ENCODE peak calls at places on chromosomes 5 and 9, in ten cellular contexts. V, X, Q, S, D, Y, K, N, G and W are unnamed samples.

GRCh38 chr9:89360465-89360864 is 42.2 kb downstream of the SECISBP2 start:
- DNase-seq in X (no peak), N (no peak), Q (no peak), D (no peak), Y (no peak), V (no peak), K (no peak), G (no peak), S (no peak), W (no peak)

GRCh38 chr5:134547999-134548626 is 22.6 kb downstream of the JADE2 start:
- DNase-seq in V (no peak), X (no peak), D (no peak), G (no peak), Q (no peak), K (no peak), Y (no peak), S (no peak), N (no peak), W (no peak)

GRCh38 chr5:171249460-171249859 is 59.6 kb upstream of the TLX3 start:
- DNase-seq in V (no peak), K (no peak), Q (no peak), Y (no peak), S (no peak), X (no peak), G (no peak), D (no peak), N (no peak), W (no peak)

GRCh38 chr5:146647656-146648199 is 131.7 kb upstream of the GPR151 start:
- DNase-seq in K (no peak), G (no peak), N (no peak), Q (no peak), S (no peak), Y (no peak), D (no peak), V (no peak), X (peak; percentile 25), W (no peak)

GRCh38 chr9:129328357-129329103 is 150.5 kb upstream of the IER5L start:
- DNase-seq in K (no peak), V (no peak), S (no peak), D (no peak), N (no peak), G (no peak), Y (no peak), Q (peak; percentile 9), X (no peak), W (no peak)

GRCh38 chr5:94174748-94175411 is 433.5 kb upstream of the POU5F2 start:
- DNase-seq in V (no peak), D (no peak), Y (no peak), S (no peak), K (no peak), Q (no peak), N (no peak), G (no peak), X (no peak), W (no peak)

GRCh38 chr9:91360551-91361293 is 996 bp downstream of the AUH start:
- DNase-seq in N (no peak), Q (no peak), Y (no peak), K (peak; percentile 6), V (no peak), S (no peak), D (no peak), X (no peak), G (no peak), W (peak; percentile 40)

GRCh38 chr9:94507531-94508258 is 47.2 kb upstream of the PCAT7 start:
- DNase-seq in V (no peak), Y (no peak), Q (no peak), N (no peak), K (no peak), S (no peak), D (no peak), X (no peak), G (no peak), W (no peak)

GRCh38 chr5:180135128-180135955 is 63.8 kb upstream of the RNF130 start:
- DNase-seq in N (peak; percentile 37), Q (no peak), Y (no peak), G (no peak), X (peak; percentile 27), V (no peak), S (peak; percentile 78), K (no peak), D (no peak), W (no peak)

GRCh38 chr9:107989099-107989498 is 499.5 kb upstream of the KLF4 start:
- DNase-seq in G (no peak), K (no peak), S (no peak), N (no peak), D (no peak), Y (no peak), X (no peak), V (no peak), Q (no peak), W (no peak)

GRCh38 chr5:150585781-150586461 is 54.5 kb upstream of the SYNPO start:
- DNase-seq in Y (peak; percentile 80), S (no peak), N (no peak), G (no peak), V (no peak), Q (no peak), X (no peak), D (peak; percentile 88), K (no peak), W (no peak)

GRCh38 chr9:624935-625505 is 216.5 kb upstream of the DMRT1 start:
- DNase-seq in Y (no peak), Q (no peak), N (no peak), S (no peak), V (no peak), X (no peak), K (no peak), G (no peak), D (no peak), W (no peak)

GRCh38 chr5:53246042-53246836 is 136.7 kb upstream of the MOCS2 start:
- DNase-seq in Q (no peak), X (no peak), S (no peak), Y (no peak), K (peak; percentile 40), N (no peak), G (no peak), D (no peak), V (no peak), W (no peak)

GRCh38 chr5:102130386-102130785 is 165.7 kb downstream of the SLCO4C1 start:
- DNase-seq in X (no peak), D (no peak), V (no peak), N (no peak), Y (no peak), Q (no peak), K (no peak), S (no peak), G (no peak), W (no peak)

GRCh38 chr5:102341918-102342317 is 45.8 kb upstream of the SLCO4C1 start:
- DNase-seq in D (no peak), Q (no peak), S (no peak), X (no peak), K (no peak), G (no peak), Y (no peak), N (no peak), V (no peak), W (no peak)

GRCh38 chr5:34899066-34899465 is 16.2 kb downstream of the RAD1 start:
- DNase-seq in V (no peak), G (no peak), D (no peak), N (no peak), Q (no peak), Y (no peak), K (no peak), X (no peak), S (no peak), W (no peak)

GRCh38 chr5:142894749-142895148 is 124.6 kb downstream of the ARHGAP26 start:
- DNase-seq in Y (no peak), N (no peak), S (no peak), G (no peak), K (no peak), X (no peak), D (no peak), Q (no peak), V (no peak), W (no peak)

GRCh38 chr5:6805835-6806234 is 92.6 kb downstream of the TENT4A start:
- DNase-seq in Q (no peak), N (no peak), X (no peak), G (no peak), D (no peak), K (no peak), S (no peak), Y (no peak), V (no peak), W (no peak)

GRCh38 chr5:97002983-97003382 is 67.1 kb downstream of the LNPEP start:
- DNase-seq in Q (no peak), V (no peak), G (no peak), K (no peak), Y (no peak), X (no peak), D (no peak), N (no peak), S (no peak), W (no peak)

GRCh38 chr9:32741706-32742105 is 41.6 kb upstream of the TMEM215 start:
- DNase-seq in D (no peak), V (no peak), K (no peak), Q (no peak), Y (no peak), S (no peak), G (no peak), X (no peak), N (no peak), W (no peak)

GRCh38 chr9:121718063-121718462 is 66.6 kb downstream of the DAB2IP start:
- DNase-seq in K (no peak), G (no peak), N (no peak), X (peak; percentile 38), D (no peak), V (no peak), S (no peak), Q (no peak), Y (no peak), W (no peak)

GRCh38 chr9:33116855-33117254 is 40.4 kb upstream of the SMU1 start:
- DNase-seq in D (no peak), Q (no peak), N (no peak), Y (no peak), G (no peak), S (no peak), K (no peak), X (no peak), V (no peak), W (no peak)

GRCh38 chr9:21993893-21994525 is at the start of gene CDKN2A:
- DNase-seq in K (no peak), G (peak; percentile 37), Y (no peak), Q (no peak), X (no peak), S (peak; percentile 83), V (peak; percentile 50), N (no peak), D (peak; percentile 55), W (peak; percentile 74)

GRCh38 chr5:114055318-114055788 is 306.5 kb upstream of the KCNN2 start:
- DNase-seq in K (no peak), Q (no peak), V (peak; percentile 76), Y (peak; percentile 12), D (peak; percentile 17), X (peak; percentile 23), G (no peak), N (no peak), S (no peak), W (no peak)

GRCh38 chr5:106094128-106094726 is 1576.5 kb downstream of the EFNA5 start:
- DNase-seq in X (no peak), N (peak; percentile 87), Y (no peak), D (peak; percentile 9), Q (no peak), S (no peak), G (no peak), V (no peak), K (no peak), W (no peak)

GRCh38 chr9:123348317-123348992 is 7.5 kb upstream of the CRB2 start:
- DNase-seq in Y (no peak), G (no peak), X (no peak), S (no peak), Q (no peak), V (no peak), D (no peak), N (no peak), K (no peak), W (peak; percentile 31)

GRCh38 chr5:117266237-117266725 is 691.7 kb upstream of the SEMA6A start:
- DNase-seq in V (no peak), D (no peak), K (no peak), G (no peak), N (no peak), X (no peak), Y (peak; percentile 14), S (no peak), Q (no peak), W (no peak)

GRCh38 chr9:22307013-22307711 is 139.5 kb upstream of the DMRTA1 start:
- DNase-seq in V (peak; percentile 13), X (no peak), Q (no peak), D (no peak), S (no peak), N (no peak), K (no peak), G (no peak), Y (peak; percentile 33), W (peak; percentile 8)